ENCODE peak calls at places on chromosome 20, in four cellular contexts. One of them, this sample, is unnamed.

GRCh38 chr20:35395728-35396127 is 16.0 kb downstream of the UQCC1 start:
- DNase-seq in Ammon's horn: no peak
- DNase-seq in stimulated activated effector memory CD8-positive, alpha-beta T cell treated with anti-CD3 and anti-CD28 coated beads, Interleukin-12 subunit alpha, Interleukin-12 subunit beta, amount 100 ng/mL, for 72 hours: no peak
- DNase-seq in EH: peak; percentile 93
- DNase-seq in this sample: no peak

GRCh38 chr20:1804129-1804503 is 91.1 kb upstream of the SIRPA start:
- DNase-seq in Ammon's horn: no peak
- DNase-seq in stimulated activated effector memory CD8-positive, alpha-beta T cell treated with anti-CD3 and anti-CD28 coated beads, Interleukin-12 subunit alpha, Interleukin-12 subunit beta, amount 100 ng/mL, for 72 hours: no peak
- DNase-seq in EH: no peak
- DNase-seq in this sample: no peak

GRCh38 chr20:62405981-62406513 is 1.0 kb downstream of the CABLES2 start:
- DNase-seq in Ammon's horn: no peak
- DNase-seq in EH: no peak
- DNase-seq in stimulated activated effector memory CD8-positive, alpha-beta T cell treated with anti-CD3 and anti-CD28 coated beads, Interleukin-12 subunit alpha, Interleukin-12 subunit beta, amount 100 ng/mL, for 72 hours: no peak
- DNase-seq in this sample: no peak

GRCh38 chr20:50308513-50309279 is 118.1 kb downstream of the CEBPB start:
- DNase-seq in stimulated activated effector memory CD8-positive, alpha-beta T cell treated with anti-CD3 and anti-CD28 coated beads, Interleukin-12 subunit alpha, Interleukin-12 subunit beta, amount 100 ng/mL, for 72 hours: no peak
- DNase-seq in Ammon's horn: peak; percentile 85
- DNase-seq in EH: peak; percentile 99
- DNase-seq in this sample: no peak

GRCh38 chr20:8370774-8371173 is 238.7 kb downstream of the PLCB1 start:
- DNase-seq in EH: no peak
- DNase-seq in Ammon's horn: no peak
- DNase-seq in stimulated activated effector memory CD8-positive, alpha-beta T cell treated with anti-CD3 and anti-CD28 coated beads, Interleukin-12 subunit alpha, Interleukin-12 subunit beta, amount 100 ng/mL, for 72 hours: no peak
- DNase-seq in this sample: no peak

GRCh38 chr20:16069416-16070010 is 503.7 kb downstream of the KIF16B start:
- DNase-seq in EH: no peak
- DNase-seq in stimulated activated effector memory CD8-positive, alpha-beta T cell treated with anti-CD3 and anti-CD28 coated beads, Interleukin-12 subunit alpha, Interleukin-12 subunit beta, amount 100 ng/mL, for 72 hours: no peak
- DNase-seq in Ammon's horn: no peak
- DNase-seq in this sample: no peak

GRCh38 chr20:37990571-37991151 is 42.6 kb downstream of the TTI1 start:
- DNase-seq in Ammon's horn: peak; percentile 40
- DNase-seq in stimulated activated effector memory CD8-positive, alpha-beta T cell treated with anti-CD3 and anti-CD28 coated beads, Interleukin-12 subunit alpha, Interleukin-12 subunit beta, amount 100 ng/mL, for 72 hours: peak; percentile 87
- DNase-seq in EH: peak; percentile 63
- DNase-seq in this sample: no peak

GRCh38 chr20:62368629-62369507 is 1.8 kb upstream of the LAMA5 start:
- DNase-seq in EH: peak; percentile 69
- DNase-seq in stimulated activated effector memory CD8-positive, alpha-beta T cell treated with anti-CD3 and anti-CD28 coated beads, Interleukin-12 subunit alpha, Interleukin-12 subunit beta, amount 100 ng/mL, for 72 hours: no peak
- DNase-seq in Ammon's horn: no peak
- DNase-seq in this sample: no peak

GRCh38 chr20:37383229-37383989 is 37.5 kb downstream of the SRC start:
- DNase-seq in stimulated activated effector memory CD8-positive, alpha-beta T cell treated with anti-CD3 and anti-CD28 coated beads, Interleukin-12 subunit alpha, Interleukin-12 subunit beta, amount 100 ng/mL, for 72 hours: no peak
- DNase-seq in Ammon's horn: no peak
- DNase-seq in EH: peak; percentile 36
- DNase-seq in this sample: no peak

GRCh38 chr20:32312718-32313424 is 35.4 kb downstream of the KIF3B start:
- DNase-seq in stimulated activated effector memory CD8-positive, alpha-beta T cell treated with anti-CD3 and anti-CD28 coated beads, Interleukin-12 subunit alpha, Interleukin-12 subunit beta, amount 100 ng/mL, for 72 hours: no peak
- DNase-seq in Ammon's horn: no peak
- DNase-seq in EH: no peak
- DNase-seq in this sample: no peak

GRCh38 chr20:57738484-57738883 is 28.7 kb upstream of the PMEPA1 start:
- DNase-seq in Ammon's horn: no peak
- DNase-seq in stimulated activated effector memory CD8-positive, alpha-beta T cell treated with anti-CD3 and anti-CD28 coated beads, Interleukin-12 subunit alpha, Interleukin-12 subunit beta, amount 100 ng/mL, for 72 hours: no peak
- DNase-seq in EH: peak; percentile 27
- DNase-seq in this sample: no peak

GRCh38 chr20:49790077-49790798 is 22.4 kb upstream of the SLC9A8 start:
- DNase-seq in Ammon's horn: no peak
- DNase-seq in stimulated activated effector memory CD8-positive, alpha-beta T cell treated with anti-CD3 and anti-CD28 coated beads, Interleukin-12 subunit alpha, Interleukin-12 subunit beta, amount 100 ng/mL, for 72 hours: no peak
- DNase-seq in EH: peak; percentile 93
- DNase-seq in this sample: no peak

GRCh38 chr20:44706371-44707258 is 8.6 kb upstream of the CCN5 start:
- DNase-seq in EH: peak; percentile 71
- DNase-seq in stimulated activated effector memory CD8-positive, alpha-beta T cell treated with anti-CD3 and anti-CD28 coated beads, Interleukin-12 subunit alpha, Interleukin-12 subunit beta, amount 100 ng/mL, for 72 hours: no peak
- DNase-seq in Ammon's horn: no peak
- DNase-seq in this sample: no peak

GRCh38 chr20:44211177-44212039 is 837 bp upstream of the OSER1 start:
- DNase-seq in Ammon's horn: peak; percentile 69
- DNase-seq in EH: peak; percentile 57
- DNase-seq in stimulated activated effector memory CD8-positive, alpha-beta T cell treated with anti-CD3 and anti-CD28 coated beads, Interleukin-12 subunit alpha, Interleukin-12 subunit beta, amount 100 ng/mL, for 72 hours: no peak
- DNase-seq in this sample: no peak

GRCh38 chr20:50425076-50425475 is 85.1 kb upstream of the PTPN1 start:
- DNase-seq in Ammon's horn: no peak
- DNase-seq in stimulated activated effector memory CD8-positive, alpha-beta T cell treated with anti-CD3 and anti-CD28 coated beads, Interleukin-12 subunit alpha, Interleukin-12 subunit beta, amount 100 ng/mL, for 72 hours: no peak
- DNase-seq in EH: peak; percentile 18
- DNase-seq in this sample: no peak

GRCh38 chr20:3134151-3134550 is 25.5 kb downstream of the FASTKD5 start:
- DNase-seq in Ammon's horn: no peak
- DNase-seq in stimulated activated effector memory CD8-positive, alpha-beta T cell treated with anti-CD3 and anti-CD28 coated beads, Interleukin-12 subunit alpha, Interleukin-12 subunit beta, amount 100 ng/mL, for 72 hours: no peak
- DNase-seq in EH: peak; percentile 59
- DNase-seq in this sample: no peak

GRCh38 chr20:1855690-1856089 is 39.5 kb upstream of the SIRPA start:
- DNase-seq in EH: no peak
- DNase-seq in Ammon's horn: no peak
- DNase-seq in stimulated activated effector memory CD8-positive, alpha-beta T cell treated with anti-CD3 and anti-CD28 coated beads, Interleukin-12 subunit alpha, Interleukin-12 subunit beta, amount 100 ng/mL, for 72 hours: no peak
- DNase-seq in this sample: no peak

GRCh38 chr20:37848706-37849105 is 54.2 kb upstream of the VSTM2L start:
- DNase-seq in Ammon's horn: no peak
- DNase-seq in stimulated activated effector memory CD8-positive, alpha-beta T cell treated with anti-CD3 and anti-CD28 coated beads, Interleukin-12 subunit alpha, Interleukin-12 subunit beta, amount 100 ng/mL, for 72 hours: no peak
- DNase-seq in EH: no peak
- DNase-seq in this sample: no peak

GRCh38 chr20:50153153-50153499 is 397 bp downstream of the PEDS1 start:
- DNase-seq in EH: peak; percentile 20
- DNase-seq in Ammon's horn: no peak
- DNase-seq in stimulated activated effector memory CD8-positive, alpha-beta T cell treated with anti-CD3 and anti-CD28 coated beads, Interleukin-12 subunit alpha, Interleukin-12 subunit beta, amount 100 ng/mL, for 72 hours: no peak
- DNase-seq in this sample: no peak

GRCh38 chr20:6975326-6975725 is 207.8 kb downstream of the BMP2 start:
- DNase-seq in stimulated activated effector memory CD8-positive, alpha-beta T cell treated with anti-CD3 and anti-CD28 coated beads, Interleukin-12 subunit alpha, Interleukin-12 subunit beta, amount 100 ng/mL, for 72 hours: no peak
- DNase-seq in Ammon's horn: no peak
- DNase-seq in EH: no peak
- DNase-seq in this sample: no peak

GRCh38 chr20:47865912-47866311 is 80.6 kb upstream of the SULF2 start:
- DNase-seq in EH: no peak
- DNase-seq in Ammon's horn: no peak
- DNase-seq in stimulated activated effector memory CD8-positive, alpha-beta T cell treated with anti-CD3 and anti-CD28 coated beads, Interleukin-12 subunit alpha, Interleukin-12 subunit beta, amount 100 ng/mL, for 72 hours: no peak
- DNase-seq in this sample: no peak

GRCh38 chr20:32877507-32877906 is 18.8 kb downstream of the EFCAB8 start:
- DNase-seq in stimulated activated effector memory CD8-positive, alpha-beta T cell treated with anti-CD3 and anti-CD28 coated beads, Interleukin-12 subunit alpha, Interleukin-12 subunit beta, amount 100 ng/mL, for 72 hours: no peak
- DNase-seq in EH: peak; percentile 46
- DNase-seq in Ammon's horn: no peak
- DNase-seq in this sample: no peak

GRCh38 chr20:56409521-56409920 is 2.5 kb upstream of the CASS4 start:
- DNase-seq in EH: peak; percentile 34
- DNase-seq in stimulated activated effector memory CD8-positive, alpha-beta T cell treated with anti-CD3 and anti-CD28 coated beads, Interleukin-12 subunit alpha, Interleukin-12 subunit beta, amount 100 ng/mL, for 72 hours: no peak
- DNase-seq in Ammon's horn: no peak
- DNase-seq in this sample: no peak

This sample was measured in type B pancreatic cell.